ENCODE peak calls at places on chromosomes 13 and 19, in nine cellular contexts. D is upper lobe of right lung; B is astrocyte; O is pancreas; J is psoas muscle; R is esophagus squamous epithelium; A is body of pancreas; G is left ventricle myocardium inferior; T is CD4-positive, alpha-beta T cell. Z is an unnamed sample. For H3K27me3, the result is how much of the 10 kb centered on the place peaks cover.

GRCh38 chr13:106114981-106115554 is 420.4 kb downstream of the EFNB2 start:
- DNase-seq in J (no peak), O (no peak), A (no peak), B (peak), G (no peak), D (no peak), R (no peak), T (no peak), Z (no peak)

GRCh38 chr13:109156181-109156935 is 526.9 kb downstream of the MYO16 start:
- DNase-seq in O (no peak), J (no peak), D (peak), B (peak), R (no peak), T (no peak), G (peak), A (no peak), Z (peak)

GRCh38 chr19:4052993-4053422 is 13.7 kb downstream of the ZBTB7A start:
- DNase-seq in B (no peak), T (no peak), D (peak), G (no peak), A (no peak), O (peak), J (no peak), R (no peak), Z (no peak)

GRCh38 chr19:10981496-10981895 is 20.7 kb downstream of the SMARCA4 start:
- DNase-seq in J (no peak), R (no peak), G (no peak), T (no peak), D (no peak), B (no peak), O (no peak), A (no peak), Z (no peak)

GRCh38 chr19:14497347-14497921 is 1.5 kb upstream of the GIPC1 start:
- DNase-seq in R (no peak), G (no peak), A (no peak), T (no peak), O (no peak), B (no peak), J (peak), D (peak), Z (no peak)

GRCh38 chr19:2051771-2052704 is 994 bp upstream of the MKNK2 start:
- DNase-seq in D (no peak), O (peak), B (no peak), A (peak), R (no peak), T (no peak), G (peak), J (peak), Z (peak)

GRCh38 chr13:37187611-37188010 is 82.1 kb upstream of the CSNK1A1L start:
- DNase-seq in A (no peak), G (no peak), D (no peak), J (no peak), T (no peak), R (no peak), B (peak), O (no peak), Z (no peak)

GRCh38 chr19:11446652-11447301 is 11.3 kb downstream of the PRKCSH start:
- DNase-seq in G (peak), B (no peak), A (peak), O (no peak), D (peak), T (peak), J (peak), R (no peak), Z (peak)

GRCh38 chr13:113584870-113585671 is 518 bp downstream of the TFDP1 start:
- DNase-seq in J (no peak), G (no peak), O (peak), D (peak), B (no peak), R (no peak), A (peak), T (no peak), Z (no peak)

GRCh38 chr19:56660381-56661105 is 11.0 kb downstream of the ZNF835 start:
- DNase-seq in B (no peak), D (no peak), A (peak), J (peak), O (peak), R (no peak), G (peak), T (no peak), Z (peak)

GRCh38 chr13:75876371-75877050 is 240.4 kb downstream of the LMO7 start:
- DNase-seq in T (peak), G (peak), B (peak), D (peak), A (peak), J (peak), O (peak), R (no peak), Z (no peak)

GRCh38 chr13:106182404-106182803 is 353.1 kb downstream of the EFNB2 start:
- DNase-seq in R (no peak), D (no peak), J (no peak), A (no peak), O (no peak), T (no peak), G (no peak), B (peak), Z (no peak)

GRCh38 chr13:50323440-50324070 is 308.3 kb downstream of the KCNRG start:
- DNase-seq in A (no peak), O (no peak), T (no peak), J (no peak), D (no peak), B (peak), R (no peak), G (no peak), Z (no peak)

GRCh38 chr19:958967-959685 is 25.0 kb upstream of the WDR18 start:
- DNase-seq in O (no peak), A (no peak), G (no peak), T (no peak), J (no peak), B (peak), R (no peak), D (no peak), Z (no peak)

GRCh38 chr19:6730153-6730804 is 7.1 kb downstream of the GPR108 start:
- DNase-seq in T (no peak), J (no peak), O (peak), D (peak), B (no peak), A (peak), R (no peak), G (no peak), Z (no peak)

GRCh38 chr13:22050951-22051563 is 380.2 kb downstream of the FGF9 start:
- DNase-seq in T (no peak), R (no peak), G (no peak), J (no peak), A (no peak), O (no peak), D (no peak), B (no peak), Z (no peak)

GRCh38 chr19:17183271-17183757 is 31.8 kb upstream of the USE1 start:
- DNase-seq in O (no peak), B (no peak), J (no peak), A (no peak), R (no peak), G (no peak), D (no peak), T (no peak), Z (no peak)

GRCh38 chr19:18606281-18607221 is at the start of gene CRLF1:
- DNase-seq in D (no peak), T (no peak), G (no peak), J (no peak), B (no peak), R (no peak), A (no peak), O (no peak), Z (no peak)

GRCh38 chr19:18605546-18606280 is 886 bp downstream of the CRLF1 start:
- DNase-seq in G (no peak), D (no peak), J (no peak), A (no peak), T (no peak), R (no peak), B (no peak), O (no peak), Z (no peak)

GRCh38 chr19:18603958-18604819 is 2.4 kb downstream of the CRLF1 start:
- DNase-seq in J (no peak), G (no peak), A (no peak), T (no peak), R (no peak), B (no peak), D (no peak), O (no peak), Z (no peak)

GRCh38 chr19:18604820-18605159 is 1.8 kb downstream of the CRLF1 start:
- DNase-seq in A (no peak), R (no peak), D (no peak), G (no peak), B (no peak), T (no peak), O (no peak), J (no peak), Z (no peak)

DNA sequence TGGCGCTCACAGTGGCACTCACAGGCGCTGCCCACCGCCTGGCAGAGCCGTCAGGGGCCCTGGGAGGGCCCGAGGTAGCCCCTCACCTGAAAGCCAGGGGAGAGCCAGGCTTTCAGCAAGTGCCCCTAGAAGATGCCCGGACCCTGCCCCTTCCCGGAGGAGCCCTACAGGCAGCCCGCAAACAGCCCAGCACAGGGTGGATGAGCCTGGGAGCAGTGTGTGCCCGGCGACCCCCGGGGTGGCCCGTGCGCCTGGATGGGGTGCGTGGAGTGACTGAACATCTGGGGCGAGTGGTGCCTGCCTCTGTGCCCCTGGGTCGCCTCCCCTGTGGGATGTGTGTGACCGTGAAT is 1.4 kb downstream of the CRLF1 start:
- DNase-seq in D (no peak), R (no peak), B (no peak), A (no peak), J (no peak), G (no peak), T (no peak), O (no peak), Z (no peak)
- H3K27me3 ChIP-seq in D (half or more), R (half or more), B (under half), A (under half), J (half or more), G (half or more), T (half or more), O (under half), Z (half or more)

GRCh38 chr19:46985532-46986415 is 33.9 kb upstream of the NPAS1 start:
- DNase-seq in A (no peak), T (no peak), R (no peak), D (no peak), J (no peak), G (no peak), O (no peak), B (no peak), Z (no peak)
- H3K27ac ChIP-seq in A (no peak), T (no peak), R (no peak), D (no peak), J (peak), G (peak), O (no peak), B (no peak), Z (peak)

GRCh38 chr13:94704347-94705080 is 7.8 kb downstream of the SOX21 start:
- DNase-seq in J (no peak), B (no peak), R (no peak), T (no peak), G (no peak), O (no peak), D (no peak), A (no peak), Z (no peak)
- H3K27me3 ChIP-seq in J (half or more), B (half or more), R (half or more), T (half or more), G (half or more), O (under half), D (half or more), A (under half), Z (half or more)

DNA sequence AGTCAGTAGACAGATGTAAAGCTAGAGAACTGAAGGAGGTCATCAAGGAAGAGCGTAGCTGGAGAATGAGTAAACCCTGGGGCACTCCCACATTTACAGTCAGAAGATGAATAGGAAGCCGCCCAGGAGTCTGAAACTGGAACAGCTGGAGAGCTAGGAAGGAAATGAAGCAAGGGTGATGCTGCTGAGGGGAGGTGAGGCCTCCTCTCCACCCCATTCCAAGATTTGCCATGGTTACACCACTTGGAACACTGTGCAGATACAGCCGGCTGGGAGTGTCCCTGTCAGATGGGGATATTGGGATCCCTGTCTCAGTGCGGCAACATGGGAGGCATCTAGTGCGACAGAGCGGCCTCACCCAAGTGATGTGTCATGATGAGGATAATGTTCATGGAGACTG is 51.8 kb upstream of the GPI start:
- DNase-seq in R (no peak), J (no peak), O (no peak), B (peak), T (no peak), A (no peak), D (no peak), G (no peak), Z (peak)
- H3K27ac ChIP-seq in R (peak), J (no peak), O (no peak), B (peak), T (no peak), A (no peak), D (no peak), G (peak), Z (no peak)

GRCh38 chr13:94713556-94714182 is 1.3 kb upstream of the SOX21 start:
- DNase-seq in A (no peak), B (no peak), D (no peak), R (no peak), T (no peak), J (no peak), O (no peak), G (no peak), Z (no peak)
- H3K27me3 ChIP-seq in A (under half), B (under half), D (half or more), R (half or more), T (half or more), J (half or more), O (under half), G (half or more), Z (half or more)

GRCh38 chr19:37468961-37469777 is at the start of gene ZNF570:
- DNase-seq in R (peak), B (peak), A (peak), O (peak), J (peak), T (peak), D (peak), G (peak), Z (peak)
- H3K27ac ChIP-seq in R (peak), B (peak), A (peak), O (peak), J (peak), T (peak), D (peak), G (peak), Z (peak)